ENCODE peak calls at places on chromosome 3, in seven cellular contexts. One of them, this sample, is unnamed.

GRCh38 chr3:184259878-184260570 is 1.3 kb downstream of the CAMK2N2 start:
- DNase-seq in H1: peak
- DNase-seq in GM12892: peak
- DNase-seq in K562: peak
- DNase-seq in HepG2: no peak
- DNase-seq in GM12878: no peak
- DNase-seq in SK-N-SH: peak
- DNase-seq in this sample: peak

GRCh38 chr3:94420941-94421340 is 358.1 kb downstream of the NSUN3 start:
- DNase-seq in H1: no peak
- DNase-seq in HepG2: no peak
- DNase-seq in SK-N-SH: no peak
- DNase-seq in GM12892: no peak
- DNase-seq in K562: no peak
- DNase-seq in GM12878: no peak
- DNase-seq in this sample: no peak

GRCh38 chr3:16595778-16596177 is 9.4 kb downstream of the DAZL start:
- DNase-seq in K562: no peak
- DNase-seq in HepG2: no peak
- DNase-seq in GM12878: no peak
- DNase-seq in H1: no peak
- DNase-seq in SK-N-SH: no peak
- DNase-seq in GM12892: no peak
- DNase-seq in this sample: no peak

GRCh38 chr3:173826901-173827609 is 429.5 kb downstream of the NLGN1 start:
- DNase-seq in GM12892: no peak
- DNase-seq in H1: no peak
- DNase-seq in GM12878: no peak
- DNase-seq in K562: no peak
- DNase-seq in HepG2: no peak
- DNase-seq in SK-N-SH: no peak
- DNase-seq in this sample: no peak

GRCh38 chr3:154615451-154615850 is 185.5 kb upstream of the GPR149 start:
- DNase-seq in H1: no peak
- DNase-seq in K562: no peak
- DNase-seq in SK-N-SH: no peak
- DNase-seq in GM12892: no peak
- DNase-seq in GM12878: no peak
- DNase-seq in HepG2: no peak
- DNase-seq in this sample: no peak

GRCh38 chr3:30103186-30103585 is 503.2 kb upstream of the TGFBR2 start:
- DNase-seq in H1: no peak
- DNase-seq in GM12878: no peak
- DNase-seq in K562: no peak
- DNase-seq in SK-N-SH: no peak
- DNase-seq in GM12892: no peak
- DNase-seq in HepG2: no peak
- DNase-seq in this sample: no peak

GRCh38 chr3:57256844-57257243 is 29.3 kb downstream of the APPL1 start:
- DNase-seq in GM12878: no peak
- DNase-seq in HepG2: no peak
- DNase-seq in SK-N-SH: no peak
- DNase-seq in K562: no peak
- DNase-seq in GM12892: no peak
- DNase-seq in H1: no peak
- DNase-seq in this sample: no peak

GRCh38 chr3:38275658-38276057 is 6.4 kb upstream of the SLC22A14 start:
- DNase-seq in HepG2: no peak
- DNase-seq in SK-N-SH: no peak
- DNase-seq in GM12878: no peak
- DNase-seq in K562: no peak
- DNase-seq in H1: no peak
- DNase-seq in GM12892: no peak
- DNase-seq in this sample: no peak

GRCh38 chr3:40821316-40821715 is 296.6 kb downstream of the ZNF621 start:
- DNase-seq in GM12892: no peak
- DNase-seq in SK-N-SH: no peak
- DNase-seq in H1: no peak
- DNase-seq in HepG2: no peak
- DNase-seq in GM12878: no peak
- DNase-seq in K562: no peak
- DNase-seq in this sample: no peak

GRCh38 chr3:105417538-105418289 is 51.0 kb downstream of the ALCAM start:
- DNase-seq in H1: no peak
- DNase-seq in SK-N-SH: no peak
- DNase-seq in GM12892: no peak
- DNase-seq in GM12878: no peak
- DNase-seq in HepG2: no peak
- DNase-seq in K562: no peak
- DNase-seq in this sample: no peak
- TF ChIP-seq TAF1 in H1: no peak
- TF ChIP-seq TAF1 in SK-N-SH: no peak
- TF ChIP-seq TAF1 in GM12892: no peak
- TF ChIP-seq TAF1 in GM12878: no peak
- TF ChIP-seq TAF1 in HepG2: no peak
- TF ChIP-seq TAF1 in K562: no peak
- TF ChIP-seq TAF1 in this sample: no peak

DNA sequence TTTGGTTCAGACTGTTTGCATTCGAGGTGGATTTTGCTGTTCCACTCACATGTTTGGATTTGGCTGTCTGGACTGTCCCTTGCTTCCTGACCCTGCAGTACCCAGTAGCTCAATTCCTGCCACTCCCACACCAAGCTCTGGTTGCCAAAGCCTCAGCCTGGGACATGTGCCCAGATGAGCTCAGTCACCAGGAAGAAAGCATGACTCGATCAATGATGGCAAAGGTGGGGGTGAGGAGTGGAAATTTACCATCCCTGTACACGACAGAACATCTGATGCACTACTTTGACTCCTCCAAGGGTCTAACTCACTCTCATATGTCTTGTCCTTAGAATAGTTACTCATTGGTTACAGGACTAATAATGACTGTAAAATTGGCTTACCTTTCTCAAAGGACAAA is 45.2 kb downstream of the ZNF385D start:
- DNase-seq in HepG2: no peak
- DNase-seq in H1: no peak
- DNase-seq in GM12878: no peak
- DNase-seq in K562: no peak
- DNase-seq in GM12892: no peak
- DNase-seq in SK-N-SH: no peak
- DNase-seq in this sample: no peak
- TF ChIP-seq POLR2AphosphoS5 in HepG2: no peak
- TF ChIP-seq POLR2AphosphoS5 in H1: no peak
- TF ChIP-seq POLR2AphosphoS5 in GM12878: no peak
- TF ChIP-seq POLR2AphosphoS5 in K562: no peak
- TF ChIP-seq POLR2AphosphoS5 in GM12892: no peak
- TF ChIP-seq POLR2AphosphoS5 in SK-N-SH: no peak
- TF ChIP-seq POLR2AphosphoS5 in this sample: no peak

GRCh38 chr3:143529778-143530177 is 318.5 kb downstream of the SLC9A9 start:
- DNase-seq in GM12878: no peak
- DNase-seq in H1: no peak
- DNase-seq in SK-N-SH: no peak
- DNase-seq in HepG2: no peak
- DNase-seq in K562: no peak
- DNase-seq in GM12892: no peak
- DNase-seq in this sample: no peak

GRCh38 chr3:143526016-143526540 is 322.2 kb downstream of the SLC9A9 start:
- DNase-seq in K562: no peak
- DNase-seq in GM12878: no peak
- DNase-seq in HepG2: no peak
- DNase-seq in H1: no peak
- DNase-seq in SK-N-SH: no peak
- DNase-seq in GM12892: no peak
- DNase-seq in this sample: no peak

GRCh38 chr3:143529018-143529478 is 319.2 kb downstream of the SLC9A9 start:
- DNase-seq in H1: no peak
- DNase-seq in K562: no peak
- DNase-seq in GM12892: no peak
- DNase-seq in HepG2: no peak
- DNase-seq in GM12878: peak
- DNase-seq in SK-N-SH: no peak
- DNase-seq in this sample: no peak

GRCh38 chr3:143521803-143522202 is 326.5 kb downstream of the SLC9A9 start:
- DNase-seq in GM12892: no peak
- DNase-seq in K562: no peak
- DNase-seq in HepG2: no peak
- DNase-seq in GM12878: no peak
- DNase-seq in SK-N-SH: no peak
- DNase-seq in H1: no peak
- DNase-seq in this sample: no peak

GRCh38 chr3:143525408-143525807 is 322.9 kb downstream of the SLC9A9 start:
- DNase-seq in K562: no peak
- DNase-seq in GM12892: no peak
- DNase-seq in H1: no peak
- DNase-seq in SK-N-SH: no peak
- DNase-seq in GM12878: no peak
- DNase-seq in HepG2: no peak
- DNase-seq in this sample: no peak
- TF ChIP-seq TAF1 in K562: no peak
- TF ChIP-seq TAF1 in GM12892: no peak
- TF ChIP-seq TAF1 in H1: no peak
- TF ChIP-seq TAF1 in SK-N-SH: no peak
- TF ChIP-seq TAF1 in GM12878: no peak
- TF ChIP-seq TAF1 in HepG2: no peak
- TF ChIP-seq TAF1 in this sample: no peak

DNA sequence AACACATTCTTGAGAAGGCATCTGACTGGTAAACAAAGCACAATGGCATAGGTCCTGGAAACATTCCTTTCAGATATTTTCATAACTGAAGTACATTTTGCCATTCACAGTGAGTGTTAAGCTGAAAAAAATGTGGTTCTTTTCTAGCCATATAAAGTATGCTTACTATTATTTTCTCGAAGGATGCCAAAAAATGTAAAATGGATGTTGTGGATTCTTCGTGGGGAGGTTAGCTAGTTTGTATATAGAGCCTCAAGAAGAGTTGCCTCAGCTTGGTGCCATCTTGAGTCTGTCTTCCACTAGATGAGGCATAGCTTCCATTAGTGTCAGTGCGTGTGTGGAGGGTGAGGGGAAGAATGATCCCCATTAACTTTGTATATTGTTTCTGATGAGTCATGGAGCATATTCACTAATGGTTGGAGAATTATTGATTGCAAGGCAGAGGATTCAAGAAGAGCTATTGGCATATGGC is 4.1 kb downstream of the MBNL1 start:
- DNase-seq in GM12892: no peak
- DNase-seq in HepG2: no peak
- DNase-seq in GM12878: no peak
- DNase-seq in K562: peak
- DNase-seq in H1: no peak
- DNase-seq in SK-N-SH: no peak
- DNase-seq in this sample: no peak
- TF ChIP-seq POLR2AphosphoS5 in GM12892: no peak
- TF ChIP-seq POLR2AphosphoS5 in HepG2: no peak
- TF ChIP-seq POLR2AphosphoS5 in GM12878: no peak
- TF ChIP-seq POLR2AphosphoS5 in K562: peak
- TF ChIP-seq POLR2AphosphoS5 in H1: no peak
- TF ChIP-seq POLR2AphosphoS5 in SK-N-SH: peak
- TF ChIP-seq POLR2AphosphoS5 in this sample: no peak

DNA sequence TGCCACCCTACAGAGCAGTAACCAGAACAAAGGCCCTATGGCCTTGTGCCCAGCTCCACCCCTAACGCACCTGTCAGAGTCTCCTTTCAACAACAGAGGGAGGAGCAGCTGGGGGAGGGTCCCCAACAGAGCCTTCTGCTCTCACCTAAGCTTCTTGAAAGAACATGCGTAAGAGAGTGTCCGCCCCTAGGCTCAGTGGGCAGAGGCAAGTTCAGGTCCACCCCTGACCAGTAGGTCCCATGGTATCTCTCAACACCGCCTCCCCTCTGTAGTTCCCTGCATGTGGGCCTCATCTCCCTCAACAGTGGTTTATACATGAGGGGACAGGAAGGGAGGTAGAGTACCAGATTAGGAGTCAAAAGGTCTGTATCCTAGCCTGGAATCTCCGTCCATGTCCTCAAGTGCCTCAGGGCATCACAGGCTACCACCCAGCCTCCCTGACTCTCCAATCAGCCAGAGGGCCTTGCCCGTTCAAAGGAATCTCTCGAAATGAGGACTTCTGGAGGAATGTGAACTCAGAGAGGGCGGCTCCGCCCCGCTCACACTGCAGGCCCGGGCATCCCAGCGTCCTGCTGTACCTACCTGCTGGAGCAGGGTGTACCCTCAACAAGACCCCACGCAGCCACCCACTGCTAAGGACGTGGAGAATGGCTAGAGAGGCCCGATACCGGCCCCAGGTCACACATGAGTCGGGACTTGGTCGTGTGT is 680 bp downstream of the POC1A start:
- DNase-seq in HepG2: peak
- DNase-seq in SK-N-SH: peak
- DNase-seq in GM12892: no peak
- DNase-seq in GM12878: no peak
- DNase-seq in K562: peak
- DNase-seq in H1: peak
- DNase-seq in this sample: no peak
- TF ChIP-seq TAF1 in HepG2: no peak
- TF ChIP-seq TAF1 in SK-N-SH: no peak
- TF ChIP-seq TAF1 in GM12892: no peak
- TF ChIP-seq TAF1 in GM12878: no peak
- TF ChIP-seq TAF1 in K562: no peak
- TF ChIP-seq TAF1 in H1: no peak
- TF ChIP-seq TAF1 in this sample: no peak

This sample was measured in GM12891.